ENCODE peak calls at places on chromosomes 2 and 18, in six cellular contexts. One of them, this sample, is unnamed.
A peak's percentile ranks its signal among the peaks of the same experiment; 100 is the strongest.

GRCh38 chr2:222942556-222942955 is 81.7 kb downstream of the ACSL3 start:
- DNase-seq in uterus: no peak
- DNase-seq in heart left ventricle: no peak
- DNase-seq in A549: no peak
- DNase-seq in endothelial cell of umbilical vein: no peak
- DNase-seq in K562: no peak
- DNase-seq in this sample: no peak

GRCh38 chr2:43217228-43218220 is 8.9 kb downstream of the ZFP36L2 start:
- DNase-seq in uterus: no peak
- DNase-seq in heart left ventricle: no peak
- DNase-seq in A549: no peak
- DNase-seq in endothelial cell of umbilical vein: no peak
- DNase-seq in K562: no peak
- DNase-seq in this sample: peak; percentile 82

GRCh38 chr2:9802576-9802993 is 40.7 kb upstream of the TAF1B start:
- DNase-seq in uterus: no peak
- DNase-seq in heart left ventricle: no peak
- DNase-seq in A549: no peak
- DNase-seq in endothelial cell of umbilical vein: no peak
- DNase-seq in K562: no peak
- DNase-seq in this sample: peak; percentile 67

GRCh38 chr2:231687133-231687852 is 21.0 kb upstream of the PTMA start:
- DNase-seq in uterus: peak; percentile 58
- DNase-seq in heart left ventricle: peak; percentile 65
- DNase-seq in A549: peak; percentile 70
- DNase-seq in endothelial cell of umbilical vein: peak; percentile 54
- DNase-seq in K562: peak; percentile 83
- DNase-seq in this sample: peak; percentile 93

GRCh38 chr2:174001107-174001506 is 35.9 kb upstream of the SP3 start:
- DNase-seq in uterus: no peak
- DNase-seq in heart left ventricle: no peak
- DNase-seq in A549: no peak
- DNase-seq in endothelial cell of umbilical vein: no peak
- DNase-seq in K562: no peak
- DNase-seq in this sample: no peak

GRCh38 chr2:129880309-129880708 is 99.2 kb upstream of the RAB6C start:
- DNase-seq in uterus: no peak
- DNase-seq in heart left ventricle: no peak
- DNase-seq in A549: no peak
- DNase-seq in endothelial cell of umbilical vein: no peak
- DNase-seq in K562: no peak
- DNase-seq in this sample: no peak

GRCh38 chr18:61551586-61551985 is 218.4 kb downstream of the CDH20 start:
- DNase-seq in uterus: no peak
- DNase-seq in heart left ventricle: peak; percentile 47
- DNase-seq in A549: peak; percentile 39
- DNase-seq in endothelial cell of umbilical vein: peak; percentile 88
- DNase-seq in K562: peak; percentile 32
- DNase-seq in this sample: no peak

GRCh38 chr2:10029875-10030223 is 13.5 kb upstream of the KLF11 start:
- DNase-seq in uterus: no peak
- DNase-seq in heart left ventricle: no peak
- DNase-seq in A549: no peak
- DNase-seq in endothelial cell of umbilical vein: no peak
- DNase-seq in K562: no peak
- DNase-seq in this sample: no peak

GRCh38 chr18:75229437-75229836 is 18.8 kb downstream of the TSHZ1 start:
- DNase-seq in uterus: no peak
- DNase-seq in heart left ventricle: no peak
- DNase-seq in A549: no peak
- DNase-seq in endothelial cell of umbilical vein: no peak
- DNase-seq in K562: no peak
- DNase-seq in this sample: peak; percentile 71

GRCh38 chr18:74251297-74252031 is 40.3 kb downstream of the CYB5A start:
- DNase-seq in uterus: no peak
- DNase-seq in heart left ventricle: no peak
- DNase-seq in A549: peak; percentile 41
- DNase-seq in endothelial cell of umbilical vein: peak; percentile 56
- DNase-seq in K562: no peak
- DNase-seq in this sample: no peak

DNA sequence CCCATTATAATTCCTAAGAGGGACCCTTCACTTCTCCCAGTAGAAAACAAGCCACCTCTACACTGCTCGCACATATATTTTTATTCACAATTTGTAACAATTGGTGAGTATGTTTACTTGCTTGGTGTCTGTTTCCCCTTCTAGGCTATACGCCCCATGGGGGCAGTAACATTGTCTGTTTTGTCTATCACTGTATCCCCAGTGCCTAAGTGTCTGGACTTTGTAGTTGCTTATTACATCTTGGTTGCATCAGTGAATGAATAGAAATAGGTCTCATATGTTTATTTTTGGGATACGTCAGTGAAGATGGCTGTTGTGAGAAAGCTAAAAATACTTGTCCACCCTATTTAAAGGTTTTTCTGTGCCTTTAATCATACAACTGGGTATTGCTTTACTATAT is 87.4 kb upstream of the ITGB6 start:
- DNase-seq in uterus: no peak
- DNase-seq in heart left ventricle: no peak
- DNase-seq in A549: no peak
- DNase-seq in endothelial cell of umbilical vein: no peak
- DNase-seq in K562: no peak
- DNase-seq in this sample: no peak
- H3K4me1 ChIP-seq in uterus: no peaks in the 10 kb centered on the region
- H3K4me1 ChIP-seq in heart left ventricle: peaks cover 50% of the 10 kb centered on the region
- H3K4me1 ChIP-seq in A549: peaks cover 49% of the 10 kb centered on the region
- H3K4me1 ChIP-seq in endothelial cell of umbilical vein: peaks cover 23% of the 10 kb centered on the region
- H3K4me1 ChIP-seq in K562: no peaks in the 10 kb centered on the region
- H3K4me1 ChIP-seq in this sample: peaks cover 5% of the 10 kb centered on the region

DNA sequence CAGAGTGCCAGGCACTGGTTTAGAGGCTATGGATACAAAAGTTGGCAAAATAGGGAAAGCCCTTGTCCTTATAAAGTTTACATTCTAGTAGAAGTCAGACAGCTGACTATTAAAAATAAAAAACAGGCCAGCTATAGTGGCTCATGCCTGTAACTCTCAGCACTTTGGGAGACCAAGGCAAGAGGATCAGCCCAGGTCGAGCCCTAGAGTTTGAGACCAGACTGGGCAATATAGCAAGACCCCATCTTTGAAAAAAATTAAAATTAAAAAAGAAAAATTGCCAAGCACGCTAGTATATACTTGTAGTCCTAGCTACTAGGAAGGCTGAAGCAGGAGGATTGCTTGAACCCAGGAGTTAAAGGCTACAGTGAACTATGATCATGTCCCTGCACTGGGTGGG is 12.5 kb downstream of the ERICH2 start:
- DNase-seq in uterus: no peak
- DNase-seq in heart left ventricle: no peak
- DNase-seq in A549: no peak
- DNase-seq in endothelial cell of umbilical vein: no peak
- DNase-seq in K562: no peak
- DNase-seq in this sample: no peak
- TF ChIP-seq POLR2A in uterus: no peak
- TF ChIP-seq POLR2A in heart left ventricle: no peak
- TF ChIP-seq POLR2A in A549: no peak
- TF ChIP-seq POLR2A in endothelial cell of umbilical vein: no peak
- TF ChIP-seq POLR2A in K562: no peak
- TF ChIP-seq POLR2A in this sample: no peak

GRCh38 chr2:48347712-48348111 is 182.2 kb upstream of the STON1 start:
- DNase-seq in uterus: no peak
- DNase-seq in heart left ventricle: no peak
- DNase-seq in A549: no peak
- DNase-seq in endothelial cell of umbilical vein: no peak
- DNase-seq in K562: no peak
- DNase-seq in this sample: no peak
- H3K4me1 ChIP-seq in uterus: no peaks in the 10 kb centered on the region
- H3K4me1 ChIP-seq in heart left ventricle: peaks cover 37% of the 10 kb centered on the region
- H3K4me1 ChIP-seq in A549: peaks cover 40% of the 10 kb centered on the region
- H3K4me1 ChIP-seq in endothelial cell of umbilical vein: peaks cover 42% of the 10 kb centered on the region
- H3K4me1 ChIP-seq in K562: no peaks in the 10 kb centered on the region
- H3K4me1 ChIP-seq in this sample: peaks cover 72% of the 10 kb centered on the region

DNA sequence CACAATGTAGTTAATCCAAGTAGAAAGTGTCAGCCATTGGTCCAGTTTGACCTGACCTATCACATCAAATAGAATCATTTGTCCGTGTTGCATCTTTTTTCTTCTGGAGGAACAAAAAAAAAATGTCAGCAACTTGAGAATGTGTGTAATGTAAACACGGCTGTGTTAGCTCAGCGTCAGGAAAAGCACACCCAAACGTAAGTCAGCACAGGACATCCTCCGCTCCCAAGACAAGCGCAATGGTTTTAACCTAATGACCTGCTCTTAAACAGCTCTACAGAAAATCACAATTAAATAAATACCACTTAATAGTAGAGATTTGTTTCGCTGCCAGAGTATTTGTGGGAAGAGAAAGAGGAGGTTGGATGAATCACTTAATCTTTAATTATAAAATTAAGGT is 59.4 kb downstream of the OSR1 start:
- DNase-seq in uterus: no peak
- DNase-seq in heart left ventricle: no peak
- DNase-seq in A549: no peak
- DNase-seq in endothelial cell of umbilical vein: peak; percentile 11
- DNase-seq in K562: no peak
- DNase-seq in this sample: no peak
- TF ChIP-seq POLR2A in uterus: no peak
- TF ChIP-seq POLR2A in heart left ventricle: no peak
- TF ChIP-seq POLR2A in A549: no peak
- TF ChIP-seq POLR2A in endothelial cell of umbilical vein: no peak
- TF ChIP-seq POLR2A in K562: no peak
- TF ChIP-seq POLR2A in this sample: no peak

GRCh38 chr18:48160622-48161021 is 230.2 kb upstream of the SMAD2 start:
- DNase-seq in uterus: no peak
- DNase-seq in heart left ventricle: no peak
- DNase-seq in A549: no peak
- DNase-seq in endothelial cell of umbilical vein: no peak
- DNase-seq in K562: no peak
- DNase-seq in this sample: no peak

GRCh38 chr18:48157956-48158355 is 227.5 kb upstream of the SMAD2 start:
- DNase-seq in uterus: no peak
- DNase-seq in heart left ventricle: no peak
- DNase-seq in A549: no peak
- DNase-seq in endothelial cell of umbilical vein: no peak
- DNase-seq in K562: no peak
- DNase-seq in this sample: no peak

GRCh38 chr18:48161201-48161910 is 230.9 kb upstream of the SMAD2 start:
- DNase-seq in uterus: peak; percentile 91
- DNase-seq in heart left ventricle: peak; percentile 89
- DNase-seq in A549: peak; percentile 35
- DNase-seq in endothelial cell of umbilical vein: peak; percentile 26
- DNase-seq in K562: peak; percentile 90
- DNase-seq in this sample: peak; percentile 90

GRCh38 chr18:48159816-48160215 is 229.4 kb upstream of the SMAD2 start:
- DNase-seq in uterus: no peak
- DNase-seq in heart left ventricle: no peak
- DNase-seq in A549: no peak
- DNase-seq in endothelial cell of umbilical vein: no peak
- DNase-seq in K562: no peak
- DNase-seq in this sample: no peak

DNA sequence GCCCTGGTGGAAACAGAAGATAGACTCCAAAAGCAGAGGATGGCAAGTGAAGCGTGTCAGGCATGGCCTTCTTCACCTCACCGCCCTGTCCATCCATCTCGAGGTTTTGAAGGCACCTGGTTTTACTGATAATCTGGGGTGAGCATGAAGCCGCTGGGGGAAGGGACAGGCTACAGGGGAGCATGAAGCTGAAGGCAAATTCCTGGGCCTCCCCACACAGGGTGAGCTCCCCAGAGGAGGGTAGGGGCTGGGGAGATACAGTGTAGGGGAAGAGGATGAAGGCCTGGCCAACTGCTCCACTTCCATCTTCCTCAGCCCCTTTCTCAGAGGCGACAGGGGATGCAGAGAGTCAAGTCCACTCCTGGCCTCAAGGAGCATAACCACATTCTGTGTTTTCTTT is 228.3 kb upstream of the SMAD2 start:
- DNase-seq in uterus: no peak
- DNase-seq in heart left ventricle: no peak
- DNase-seq in A549: no peak
- DNase-seq in endothelial cell of umbilical vein: no peak
- DNase-seq in K562: no peak
- DNase-seq in this sample: no peak
- H3K4me1 ChIP-seq in uterus: peaks cover 5% of the 10 kb centered on the region
- H3K4me1 ChIP-seq in heart left ventricle: peaks cover 19% of the 10 kb centered on the region
- H3K4me1 ChIP-seq in A549: peaks cover 12% of the 10 kb centered on the region
- H3K4me1 ChIP-seq in endothelial cell of umbilical vein: peaks cover 4% of the 10 kb centered on the region
- H3K4me1 ChIP-seq in K562: peaks cover 11% of the 10 kb centered on the region
- H3K4me1 ChIP-seq in this sample: peaks cover 62% of the 10 kb centered on the region

GRCh38 chr2:213232649-213233437 is 51.4 kb upstream of the SPAG16 start:
- DNase-seq in uterus: no peak
- DNase-seq in heart left ventricle: no peak
- DNase-seq in A549: no peak
- DNase-seq in endothelial cell of umbilical vein: no peak
- DNase-seq in K562: no peak
- DNase-seq in this sample: peak; percentile 78
- TF ChIP-seq POLR2A in uterus: no peak
- TF ChIP-seq POLR2A in heart left ventricle: no peak
- TF ChIP-seq POLR2A in A549: no peak
- TF ChIP-seq POLR2A in endothelial cell of umbilical vein: no peak
- TF ChIP-seq POLR2A in K562: no peak
- TF ChIP-seq POLR2A in this sample: no peak

GRCh38 chr2:106189764-106190468 is 4.2 kb downstream of the UXS1 start:
- DNase-seq in uterus: no peak
- DNase-seq in heart left ventricle: no peak
- DNase-seq in A549: no peak
- DNase-seq in endothelial cell of umbilical vein: no peak
- DNase-seq in K562: no peak
- DNase-seq in this sample: no peak
- H3K4me1 ChIP-seq in uterus: no peaks in the 10 kb centered on the region
- H3K4me1 ChIP-seq in heart left ventricle: peaks cover 25% of the 10 kb centered on the region
- H3K4me1 ChIP-seq in A549: peaks cover 22% of the 10 kb centered on the region
- H3K4me1 ChIP-seq in endothelial cell of umbilical vein: peaks cover 10% of the 10 kb centered on the region
- H3K4me1 ChIP-seq in K562: peaks cover 29% of the 10 kb centered on the region
- H3K4me1 ChIP-seq in this sample: peaks cover 63% of the 10 kb centered on the region

GRCh38 chr2:219169950-219170654 is at the start of gene SLC23A3:
- DNase-seq in uterus: no peak
- DNase-seq in heart left ventricle: no peak
- DNase-seq in A549: no peak
- DNase-seq in endothelial cell of umbilical vein: no peak
- DNase-seq in K562: no peak
- DNase-seq in this sample: no peak

GRCh38 chr2:219173176-219173575 is 3.3 kb upstream of the SLC23A3 start:
- DNase-seq in uterus: no peak
- DNase-seq in heart left ventricle: no peak
- DNase-seq in A549: no peak
- DNase-seq in endothelial cell of umbilical vein: no peak
- DNase-seq in K562: no peak
- DNase-seq in this sample: no peak

GRCh38 chr2:219168932-219169331 is 897 bp downstream of the SLC23A3 start:
- DNase-seq in uterus: no peak
- DNase-seq in heart left ventricle: no peak
- DNase-seq in A549: no peak
- DNase-seq in endothelial cell of umbilical vein: no peak
- DNase-seq in K562: no peak
- DNase-seq in this sample: no peak

GRCh38 chr2:219172231-219173154 is 2.7 kb upstream of the SLC23A3 start:
- DNase-seq in uterus: no peak
- DNase-seq in heart left ventricle: no peak
- DNase-seq in A549: no peak
- DNase-seq in endothelial cell of umbilical vein: no peak
- DNase-seq in K562: no peak
- DNase-seq in this sample: no peak

GRCh38 chr2:219171231-219171651 is 1.4 kb upstream of the SLC23A3 start:
- DNase-seq in uterus: peak; percentile 46
- DNase-seq in heart left ventricle: peak; percentile 29
- DNase-seq in A549: peak; percentile 61
- DNase-seq in endothelial cell of umbilical vein: peak; percentile 76
- DNase-seq in K562: peak; percentile 41
- DNase-seq in this sample: no peak
- TF ChIP-seq POLR2A in uterus: no peak
- TF ChIP-seq POLR2A in heart left ventricle: no peak
- TF ChIP-seq POLR2A in A549: no peak
- TF ChIP-seq POLR2A in endothelial cell of umbilical vein: no peak
- TF ChIP-seq POLR2A in K562: no peak
- TF ChIP-seq POLR2A in this sample: no peak

This sample was measured in spleen.